ENCODE peak calls at places on chromosomes 12 and 14, in six cellular contexts. U is HepG2, H is GM12878, J is SK-N-SH, E is H1, I is K562. D is an unnamed sample.

GRCh38 chr14:58944957-58945356 is 243.5 kb upstream of the DAAM1 start:
- DNase-seq in E (no peak), J (no peak), U (no peak), I (no peak), H (no peak), D (no peak)

GRCh38 chr12:79375050-79375449 is 315.7 kb downstream of the PAWR start:
- DNase-seq in E (no peak), H (no peak), U (no peak), J (no peak), I (no peak), D (no peak)

GRCh38 chr12:98369601-98370000 is 145.8 kb upstream of the TMPO start:
- DNase-seq in I (no peak), U (no peak), J (no peak), H (no peak), E (no peak), D (no peak)

GRCh38 chr14:39033371-39033770 is 69.7 kb downstream of the SEC23A start:
- DNase-seq in E (no peak), H (no peak), U (no peak), I (no peak), J (no peak), D (no peak)

GRCh38 chr12:106000376-106001104 is 138.2 kb downstream of the NUAK1 start:
- DNase-seq in E (no peak), U (no peak), H (no peak), J (no peak), I (no peak), D (no peak)

GRCh38 chr12:85413266-85413665 is 133.2 kb downstream of the ALX1 start:
- DNase-seq in J (no peak), I (no peak), U (no peak), H (no peak), E (no peak), D (no peak)

GRCh38 chr14:51356381-51356780 is 116.3 kb downstream of the TMX1 start:
- DNase-seq in E (no peak), H (no peak), I (no peak), J (no peak), U (no peak), D (no peak)

GRCh38 chr12:104482113-104482512 is 25.4 kb downstream of the CHST11 start:
- DNase-seq in I (no peak), U (no peak), H (no peak), J (no peak), E (no peak), D (no peak)

GRCh38 chr12:50595667-50596066 is 90.9 kb downstream of the DIP2B start:
- DNase-seq in I (no peak), E (no peak), H (no peak), J (no peak), U (no peak), D (no peak)

GRCh38 chr12:108066583-108067234 is 62.4 kb upstream of the WSCD2 start:
- DNase-seq in J (no peak), U (peak), H (no peak), E (no peak), I (no peak), D (peak)

GRCh38 chr14:31389947-31390346 is 30.4 kb downstream of the HEATR5A start:
- DNase-seq in E (no peak), J (no peak), I (no peak), U (no peak), H (no peak), D (no peak)

DNA sequence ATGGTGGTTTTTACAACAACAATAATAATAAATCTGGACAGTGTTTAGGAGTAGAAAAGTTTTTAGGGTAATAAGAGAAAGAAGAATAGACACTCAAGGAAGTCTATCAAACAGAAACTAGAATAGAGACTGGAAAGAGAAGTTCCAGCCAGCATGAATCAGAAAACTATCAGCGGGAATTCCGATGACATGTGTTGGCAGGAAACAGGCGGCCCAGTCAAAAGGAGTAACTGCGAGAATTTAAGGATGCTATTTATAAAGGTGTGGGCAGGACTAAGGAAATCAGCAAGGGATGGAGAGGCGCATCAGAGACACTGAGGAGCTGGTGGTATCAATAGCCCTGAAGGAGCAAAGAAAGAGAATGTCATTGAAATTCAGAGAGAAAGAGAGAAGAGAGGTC is 89.9 kb downstream of the TBX5 start:
- DNase-seq in J (no peak), H (no peak), E (peak), U (no peak), I (no peak), D (no peak)
- TF ChIP-seq JUND in J (peak), H (no peak), E (no peak), U (no peak), I (no peak), D (peak)

GRCh38 chr12:53098354-53098981 is 1.0 kb downstream of the IGFBP6 start:
- DNase-seq in I (no peak), U (no peak), H (no peak), E (no peak), J (no peak), D (peak)
- H3K9ac ChIP-seq in I (peak), U (peak), H (no peak), E (no peak), J (peak), D (peak)

GRCh38 chr12:54369597-54370217 is 5.4 kb upstream of the GPR84 start:
- DNase-seq in U (no peak), H (no peak), J (no peak), I (peak), E (no peak), D (no peak)

GRCh38 chr12:54371328-54372112 is 7.2 kb upstream of the GPR84 start:
- DNase-seq in U (no peak), E (no peak), I (no peak), J (peak), H (no peak), D (no peak)

GRCh38 chr12:54368709-54369596 is 4.7 kb upstream of the GPR84 start:
- DNase-seq in U (peak), I (peak), E (no peak), J (peak), H (no peak), D (peak)

GRCh38 chr12:54372113-54372806 is 8.0 kb upstream of the GPR84 start:
- DNase-seq in J (no peak), E (no peak), H (no peak), I (no peak), U (no peak), D (no peak)

GRCh38 chr12:54370218-54370730 is 6.0 kb upstream of the GPR84 start:
- DNase-seq in E (peak), J (peak), U (no peak), I (peak), H (no peak), D (no peak)
- H2AFZ ChIP-seq in E (no peak), J (no peak), U (no peak), I (peak), H (no peak), D (no peak)

GRCh38 chr12:14256139-14256538 is 109.3 kb upstream of the ATF7IP start:
- DNase-seq in H (no peak), E (no peak), J (no peak), I (no peak), U (no peak), D (no peak)

GRCh38 chr12:14257303-14257733 is 108.2 kb upstream of the ATF7IP start:
- DNase-seq in J (no peak), U (no peak), E (no peak), I (no peak), H (no peak), D (no peak)

GRCh38 chr12:14258468-14258947 is 107.0 kb upstream of the ATF7IP start:
- DNase-seq in H (no peak), E (no peak), J (no peak), I (peak), U (no peak), D (no peak)

GRCh38 chr12:14257734-14258467 is 107.6 kb upstream of the ATF7IP start:
- DNase-seq in U (peak), H (peak), J (peak), E (peak), I (peak), D (peak)

GRCh38 chr12:14256555-14257169 is 108.8 kb upstream of the ATF7IP start:
- DNase-seq in E (no peak), U (peak), I (peak), H (no peak), J (peak), D (peak)
- TF ChIP-seq JUND in E (no peak), U (no peak), I (no peak), H (no peak), J (no peak), D (no peak)

DNA sequence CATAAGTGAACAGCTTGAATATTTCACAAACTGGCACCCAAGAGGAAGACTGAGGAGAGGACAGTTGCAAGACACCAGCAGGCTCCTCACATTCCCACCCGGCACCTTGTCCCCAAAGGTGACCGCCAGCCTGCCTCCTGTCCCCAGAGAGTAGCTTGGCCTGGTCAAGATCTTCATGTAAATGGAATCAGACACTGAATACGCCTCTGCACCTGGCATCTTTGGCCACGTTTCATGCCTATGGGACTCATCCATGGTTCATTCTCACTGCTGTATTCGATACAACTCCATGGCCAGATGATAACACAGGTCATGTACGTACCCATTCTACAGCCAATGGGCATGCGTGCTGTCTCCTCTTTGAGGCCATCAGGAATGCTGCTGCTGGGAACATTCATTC is 60.8 kb downstream of the ITPK1 start:
- DNase-seq in I (no peak), E (no peak), J (no peak), U (no peak), H (no peak), D (no peak)
- H3K9ac ChIP-seq in I (no peak), E (no peak), J (no peak), U (no peak), H (no peak), D (no peak)

GRCh38 chr12:13124661-13125505 is 21.4 kb upstream of the GSG1 start:
- DNase-seq in E (no peak), H (no peak), I (no peak), U (no peak), J (no peak), D (no peak)

GRCh38 chr12:13128291-13129000 is 25.0 kb upstream of the GSG1 start:
- DNase-seq in E (no peak), H (no peak), U (no peak), J (no peak), I (no peak), D (no peak)

GRCh38 chr12:13127476-13127875 is 24.0 kb upstream of the GSG1 start:
- DNase-seq in J (no peak), U (peak), E (no peak), H (no peak), I (no peak), D (no peak)

GRCh38 chr12:13125996-13126395 is 22.5 kb upstream of the GSG1 start:
- DNase-seq in U (no peak), J (no peak), I (no peak), H (no peak), E (no peak), D (no peak)

DNA sequence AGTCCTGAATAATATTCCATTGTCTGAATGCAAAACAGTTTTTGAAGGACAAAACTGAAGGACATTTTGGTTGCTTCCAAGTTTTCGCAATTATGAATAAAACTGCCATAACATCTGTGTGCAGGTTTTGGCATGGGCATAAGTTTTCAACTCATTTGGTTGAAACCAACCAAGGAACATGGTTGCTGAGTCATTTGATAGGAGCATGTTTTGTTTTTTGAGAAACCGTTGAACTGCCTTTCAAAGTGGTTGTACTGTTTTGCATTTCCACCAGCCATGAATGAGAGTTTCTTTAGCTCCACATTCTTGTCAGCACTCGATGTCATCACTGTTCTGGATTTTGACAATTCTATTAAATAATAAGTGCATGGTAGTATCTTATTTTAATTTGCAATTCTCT is 23.0 kb upstream of the GSG1 start:
- DNase-seq in J (no peak), U (no peak), E (no peak), H (no peak), I (no peak), D (no peak)
- H2AFZ ChIP-seq in J (no peak), U (no peak), E (no peak), H (no peak), I (no peak), D (no peak)

GRCh38 chr12:92696240-92696639 is 6.5 kb upstream of the PLEKHG7 start:
- DNase-seq in J (no peak), E (no peak), U (no peak), I (no peak), H (no peak), D (no peak)
- TF ChIP-seq JUND in J (no peak), E (no peak), U (no peak), I (no peak), H (no peak), D (no peak)